ENCODE peak calls at places on chromosome 1, in seven cellular contexts. S, W, I, Q, F, R and L are unnamed samples.

GRCh38 chr1:17742590-17742989 is 12.5 kb upstream of the ACTL8 start:
- DNase-seq in W (peak; percentile 2), I (no peak), R (peak; percentile 69), Q (no peak), S (no peak), F (peak; percentile 59), L (no peak)

GRCh38 chr1:164846731-164847691 is 288.0 kb downstream of the PBX1 start:
- DNase-seq in F (no peak), W (no peak), I (no peak), R (no peak), Q (no peak), S (no peak), L (no peak)

GRCh38 chr1:242189591-242189990 is 190.7 kb upstream of the MAP1LC3C start:
- DNase-seq in S (no peak), R (no peak), Q (no peak), F (no peak), W (no peak), I (no peak), L (no peak)

GRCh38 chr1:66788231-66788939 is 12.7 kb downstream of the INSL5 start:
- DNase-seq in R (no peak), F (no peak), I (no peak), S (no peak), Q (no peak), W (no peak), L (peak; percentile 89)

GRCh38 chr1:4058706-4059105 is 158.6 kb upstream of the C1orf174 start:
- DNase-seq in Q (no peak), I (no peak), S (no peak), R (no peak), W (no peak), F (no peak), L (no peak)

GRCh38 chr1:219329606-219330005 is 155.9 kb downstream of the LYPLAL1 start:
- DNase-seq in I (no peak), Q (no peak), S (no peak), W (no peak), F (peak; percentile 37), R (peak; percentile 45), L (peak; percentile 42)

GRCh38 chr1:109256971-109257681 is 7.8 kb downstream of the CELSR2 start:
- DNase-seq in S (no peak), R (no peak), Q (no peak), F (no peak), W (no peak), I (no peak), L (peak; percentile 99)

GRCh38 chr1:32447469-32448185 is 17.2 kb upstream of the ZBTB8B start:
- DNase-seq in S (no peak), I (no peak), F (peak; percentile 46), Q (peak; percentile 27), W (peak; percentile 32), R (peak; percentile 81), L (peak; percentile 38)

GRCh38 chr1:55639051-55639450 is 423.9 kb upstream of the USP24 start:
- DNase-seq in F (no peak), S (no peak), W (peak; percentile 6), R (no peak), I (no peak), Q (no peak), L (no peak)

GRCh38 chr1:186858923-186859322 is 30.2 kb downstream of the PLA2G4A start:
- DNase-seq in S (no peak), W (no peak), I (no peak), R (peak; percentile 34), Q (no peak), F (no peak), L (peak; percentile 96)

GRCh38 chr1:154186177-154186576 is 5.7 kb downstream of the TPM3 start:
- DNase-seq in S (peak; percentile 36), Q (no peak), R (peak; percentile 72), F (peak; percentile 52), I (no peak), W (peak; percentile 65), L (peak; percentile 80)

GRCh38 chr1:74065081-74065480 is 132.9 kb downstream of the LRRIQ3 start:
- DNase-seq in S (no peak), W (no peak), F (no peak), I (no peak), Q (no peak), R (no peak), L (no peak)

GRCh38 chr1:196209983-196210382 is 398.3 kb downstream of the KCNT2 start:
- DNase-seq in I (no peak), Q (no peak), S (no peak), W (peak; percentile 23), R (peak; percentile 84), F (peak; percentile 88), L (no peak)

GRCh38 chr1:145751491-145752021 is 32.3 kb downstream of the CD160 start:
- DNase-seq in S (no peak), R (peak; percentile 83), Q (peak; percentile 83), W (peak; percentile 79), I (no peak), F (peak; percentile 98), L (peak; percentile 43)

GRCh38 chr1:77539510-77540142 is 142.8 kb downstream of the ZZZ3 start:
- DNase-seq in Q (peak; percentile 49), F (peak; percentile 99), S (no peak), W (peak; percentile 86), I (no peak), R (peak; percentile 93), L (no peak)

GRCh38 chr1:110674337-110675059 is at the start of gene KCNA3:
- DNase-seq in W (no peak), R (no peak), Q (no peak), I (peak; percentile 81), S (peak; percentile 19), F (no peak), L (no peak)

GRCh38 chr1:33455537-33456301 is 16.7 kb upstream of the ZSCAN20 start:
- DNase-seq in F (peak; percentile 93), S (no peak), Q (peak; percentile 72), R (peak; percentile 84), W (peak; percentile 88), I (no peak), L (peak; percentile 85)
- TF ChIP-seq CTCF in F (peak; percentile 92), S (peak; percentile 67), Q (peak; percentile 82), R (peak; percentile 74), W (peak; percentile 88), I (peak; percentile 65), L (peak; percentile 83)

DNA sequence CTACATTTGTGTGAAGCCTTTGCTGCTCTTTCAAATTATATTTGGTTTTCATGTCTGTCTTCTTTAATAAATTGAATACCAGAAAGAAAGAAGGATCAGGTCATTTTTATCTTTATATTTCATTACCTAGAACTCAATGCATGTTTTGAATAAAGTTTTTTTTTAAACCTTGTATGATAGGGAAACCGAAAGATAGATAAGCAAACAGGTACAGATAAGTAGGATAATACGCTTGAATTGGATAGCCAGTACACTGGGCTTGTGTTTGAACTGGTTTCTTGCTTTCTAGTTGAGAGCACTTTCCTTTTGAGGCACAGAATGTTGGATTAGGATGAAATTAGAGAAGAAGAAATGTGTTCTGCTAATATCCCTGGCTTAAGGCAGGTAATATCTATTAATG is 46.9 kb downstream of the PKN2 start:
- DNase-seq in R (no peak), S (no peak), I (no peak), Q (no peak), F (no peak), W (no peak), L (no peak)
- H3K4me3 ChIP-seq in R (no peak overlapping the region), S (no peak overlapping the region), I (no peak overlapping the region), Q (peak overlapping the region; percentile 3), F (no peak overlapping the region), W (peak overlapping the region; percentile 19), L (no peak overlapping the region)

DNA sequence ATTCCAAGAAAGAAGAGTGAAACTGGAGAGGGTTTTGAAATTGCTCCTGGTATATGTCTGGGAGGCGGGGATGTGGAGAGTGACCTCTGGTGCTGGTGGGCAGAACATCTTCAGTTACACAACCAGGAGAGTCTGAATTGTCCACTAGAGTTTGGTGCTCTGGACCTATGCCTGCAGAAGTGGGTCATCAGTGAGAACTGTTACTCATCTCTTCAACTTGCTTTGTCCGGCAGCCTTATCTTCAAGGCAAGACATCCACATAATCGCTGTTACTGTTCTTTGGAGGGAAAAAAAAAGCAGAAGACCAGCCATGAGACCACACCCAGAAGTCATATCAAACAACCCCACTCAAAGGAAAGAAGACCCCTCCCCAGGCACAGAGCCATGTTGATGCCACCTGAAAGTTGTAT is 14.9 kb downstream of the SH2D1B start:
- DNase-seq in R (peak; percentile 52), S (no peak), W (no peak), F (peak; percentile 89), I (no peak), Q (no peak), L (no peak)
- TF ChIP-seq CTCF in R (peak; percentile 9), S (no peak), W (peak; percentile 27), F (peak; percentile 31), I (no peak), Q (no peak), L (no peak)

GRCh38 chr1:226355679-226356583 is 47.0 kb upstream of the LIN9 start:
- DNase-seq in F (no peak), I (no peak), Q (no peak), S (peak; percentile 53), W (no peak), R (no peak), L (no peak)
- H3K4me3 ChIP-seq in F (no peak overlapping the region), I (no peak overlapping the region), Q (no peak overlapping the region), S (no peak overlapping the region), W (no peak overlapping the region), R (no peak overlapping the region), L (no peak overlapping the region)

GRCh38 chr1:20271498-20272400 is 18.9 kb upstream of the VWA5B1 start:
- DNase-seq in R (peak; percentile 16), S (no peak), W (no peak), Q (no peak), F (peak; percentile 20), I (no peak), L (peak; percentile 38)
- TF ChIP-seq CTCF in R (no peak), S (peak; percentile 8), W (no peak), Q (no peak), F (no peak), I (no peak), L (peak; percentile 8)

GRCh38 chr1:150971583-150972416 is 2.8 kb downstream of the CERS2 start:
- DNase-seq in Q (no peak), F (peak; percentile 34), I (no peak), W (peak; percentile 26), S (no peak), R (no peak), L (no peak)
- H3K4me3 ChIP-seq in Q (peak overlapping the region; percentile 81), F (peak overlapping the region; percentile 84), I (peak overlapping the region; percentile 94), W (peak overlapping the region; percentile 86), S (peak overlapping the region; percentile 94), R (peak overlapping the region; percentile 2), L (no peak overlapping the region)

GRCh38 chr1:58619286-58620054 is 42.4 kb upstream of the TACSTD2 start:
- DNase-seq in F (no peak), R (peak; percentile 44), W (no peak), Q (no peak), I (no peak), S (no peak), L (peak; percentile 37)

GRCh38 chr1:58621375-58621774 is 44.3 kb upstream of the TACSTD2 start:
- DNase-seq in R (no peak), S (no peak), W (no peak), F (no peak), I (no peak), Q (no peak), L (no peak)

GRCh38 chr1:58622571-58622970 is 45.5 kb upstream of the TACSTD2 start:
- DNase-seq in Q (no peak), R (no peak), I (no peak), W (no peak), F (no peak), S (no peak), L (no peak)

GRCh38 chr1:58620259-58620658 is 43.2 kb upstream of the TACSTD2 start:
- DNase-seq in I (no peak), F (no peak), S (no peak), W (no peak), R (no peak), Q (no peak), L (peak; percentile 93)

GRCh38 chr1:58620926-58621325 is 43.9 kb upstream of the TACSTD2 start:
- DNase-seq in S (no peak), I (no peak), W (no peak), F (no peak), Q (no peak), R (no peak), L (peak; percentile 76)
- TF ChIP-seq CTCF in S (no peak), I (no peak), W (no peak), F (no peak), Q (no peak), R (no peak), L (no peak)